ENCODE peak calls at places on chromosomes 1 and 21, in seven cellular contexts. T, J, O, A, S, P and U are unnamed samples.

GRCh38 chr1:76611782-76612445 is 255.4 kb upstream of the ST6GALNAC5 start:
- DNase-seq in T (no peak), J (no peak), O (no peak), A (no peak), S (no peak), P (no peak), U (no peak)

GRCh38 chr1:40796939-40797667 is 13.5 kb downstream of the KCNQ4 start:
- DNase-seq in T (no peak), J (peak; percentile 38), O (no peak), A (no peak), S (no peak), P (no peak), U (no peak)

GRCh38 chr1:208919371-208919770 is 664.1 kb upstream of the CAMK1G start:
- DNase-seq in T (no peak), J (peak; percentile 62), O (no peak), A (no peak), S (no peak), P (no peak), U (no peak)

GRCh38 chr1:44881011-44881632 is 38.1 kb upstream of the PTCH2 start:
- DNase-seq in T (no peak), J (no peak), O (no peak), A (no peak), S (no peak), P (no peak), U (peak; percentile 23)

GRCh38 chr1:218474089-218474488 is 129.0 kb downstream of the TGFB2 start:
- DNase-seq in T (no peak), J (no peak), O (no peak), A (no peak), S (no peak), P (no peak), U (no peak)

GRCh38 chr1:159473335-159473734 is 33.8 kb downstream of the OR10J1 start:
- DNase-seq in T (no peak), J (peak; percentile 58), O (no peak), A (no peak), S (no peak), P (no peak), U (no peak)

GRCh38 chr1:93552751-93553455 is 105.0 kb downstream of the FNBP1L start:
- DNase-seq in T (peak; percentile 27), J (peak; percentile 64), O (peak; percentile 47), A (no peak), S (no peak), P (peak; percentile 76), U (peak; percentile 22)

GRCh38 chr1:173048629-173049326 is 2.0 kb downstream of the TNFSF18 start:
- DNase-seq in T (no peak), J (peak; percentile 59), O (no peak), A (no peak), S (no peak), P (no peak), U (no peak)

GRCh38 chr1:1763657-1764621 is 14.3 kb downstream of the NADK start:
- DNase-seq in T (no peak), J (no peak), O (no peak), A (no peak), S (no peak), P (peak; percentile 98), U (no peak)

GRCh38 chr1:24765308-24765988 is 20.2 kb downstream of the CLIC4 start:
- DNase-seq in T (no peak), J (peak; percentile 69), O (no peak), A (no peak), S (no peak), P (peak; percentile 36), U (peak; percentile 36)

GRCh38 chr1:223742861-223743517 is 30.6 kb downstream of the CAPN2 start:
- DNase-seq in T (no peak), J (peak; percentile 80), O (no peak), A (no peak), S (peak; percentile 92), P (no peak), U (no peak)

GRCh38 chr1:205004296-205004813 is 38.7 kb upstream of the CNTN2 start:
- DNase-seq in T (no peak), J (no peak), O (no peak), A (no peak), S (no peak), P (no peak), U (no peak)

GRCh38 chr1:13516606-13517005 is 2.8 kb upstream of the LRRC38 start:
- DNase-seq in T (no peak), J (no peak), O (no peak), A (no peak), S (no peak), P (no peak), U (no peak)

GRCh38 chr1:245969274-245969673 is 537.8 kb downstream of the SMYD3 start:
- DNase-seq in T (no peak), J (peak; percentile 44), O (no peak), A (no peak), S (no peak), P (no peak), U (no peak)

GRCh38 chr1:153428073-153428638 is 11.8 kb downstream of the S100A7A start:
- DNase-seq in T (no peak), J (no peak), O (no peak), A (no peak), S (no peak), P (no peak), U (no peak)

GRCh38 chr1:101291562-101292035 is 54.8 kb downstream of the S1PR1 start:
- DNase-seq in T (no peak), J (peak; percentile 82), O (no peak), A (peak; percentile 30), S (no peak), P (peak; percentile 85), U (no peak)

GRCh38 chr1:37092937-37093336 is 58.6 kb upstream of the GRIK3 start:
- DNase-seq in T (no peak), J (no peak), O (peak; percentile 75), A (no peak), S (no peak), P (no peak), U (no peak)

GRCh38 chr1:21520899-21521716 is 11.9 kb downstream of the ALPL start:
- DNase-seq in T (no peak), J (no peak), O (no peak), A (no peak), S (no peak), P (no peak), U (no peak)

GRCh38 chr1:181126871-181127587 is 38.5 kb downstream of the IER5 start:
- DNase-seq in T (peak; percentile 88), J (peak; percentile 36), O (peak; percentile 34), A (peak; percentile 45), S (peak; percentile 69), P (no peak), U (peak; percentile 38)

GRCh38 chr1:205502992-205503391 is 1.5 kb upstream of the CDK18 start:
- DNase-seq in T (no peak), J (no peak), O (no peak), A (no peak), S (no peak), P (no peak), U (no peak)

GRCh38 chr21:35563885-35564451 is 496.4 kb downstream of the SETD4 start:
- DNase-seq in T (no peak), J (no peak), O (no peak), A (no peak), S (peak; percentile 85), P (peak; percentile 97), U (no peak)

GRCh38 chr1:99018313-99018712 is 13.7 kb upstream of the PLPPR5 start:
- DNase-seq in T (no peak), J (no peak), O (no peak), A (no peak), S (no peak), P (no peak), U (peak; percentile 9)

GRCh38 chr21:19810779-19811178 is 1187.4 kb upstream of the NCAM2 start:
- DNase-seq in T (no peak), J (no peak), O (no peak), A (no peak), S (no peak), P (peak; percentile 15), U (no peak)

GRCh38 chr1:39497570-39497969 is 6.1 kb downstream of the BMP8A start:
- DNase-seq in T (no peak), J (no peak), O (no peak), A (no peak), S (no peak), P (peak; percentile 24), U (no peak)

GRCh38 chr1:239951518-239952130 is 140.1 kb upstream of the FMN2 start:
- DNase-seq in T (no peak), J (peak; percentile 77), O (peak; percentile 76), A (peak; percentile 91), S (peak; percentile 78), P (peak; percentile 69), U (peak; percentile 72)

GRCh38 chr1:226737819-226738420 is 1.2 kb downstream of the ITPKB start:
- DNase-seq in T (no peak), J (peak; percentile 61), O (peak; percentile 32), A (peak; percentile 50), S (peak; percentile 50), P (peak; percentile 68), U (peak; percentile 71)

GRCh38 chr1:93571623-93572310 is 109.9 kb downstream of the BCAR3 start:
- DNase-seq in T (no peak), J (no peak), O (no peak), A (no peak), S (no peak), P (no peak), U (no peak)

GRCh38 chr21:46110499-46111192 is 12.7 kb downstream of the COL6A2 start:
- DNase-seq in T (no peak), J (no peak), O (no peak), A (peak; percentile 35), S (no peak), P (no peak), U (peak; percentile 73)

GRCh38 chr1:179187043-179187442 is 42.4 kb downstream of the ABL2 start:
- DNase-seq in T (no peak), J (no peak), O (no peak), A (no peak), S (no peak), P (no peak), U (no peak)

GRCh38 chr21:44375281-44375651 is 21.8 kb downstream of the TRPM2 start:
- DNase-seq in T (no peak), J (no peak), O (no peak), A (no peak), S (no peak), P (peak; percentile 73), U (no peak)

GRCh38 chr1:25746299-25747045 is 53.5 kb upstream of the SELENON start:
- DNase-seq in T (no peak), J (no peak), O (no peak), A (no peak), S (no peak), P (no peak), U (no peak)

GRCh38 chr1:193113258-193113991 is 8.2 kb upstream of the GLRX2 start:
- DNase-seq in T (no peak), J (no peak), O (no peak), A (no peak), S (no peak), P (no peak), U (no peak)

GRCh38 chr1:204359474-204360255 is at the start of gene PLEKHA6:
- DNase-seq in T (peak; percentile 80), J (peak; percentile 29), O (peak; percentile 98), A (peak; percentile 57), S (peak; percentile 61), P (peak; percentile 23), U (peak; percentile 82)